ENCODE peak calls at places on chromosomes 7 and 10, in seven cellular contexts. A is stomach, I is IMR-90, J is uterus, P is ovary, S is HL-60, W is GM13977. X is an unnamed sample.

GRCh38 chr7:26397786-26398435 is 106.2 kb downstream of the SNX10 start:
- DNase-seq in W (peak; percentile 58), P (no peak), S (no peak), I (no peak), A (no peak), J (no peak), X (no peak)

GRCh38 chr10:112246-112645 is 23.0 kb upstream of the ZMYND11 start:
- DNase-seq in I (peak; percentile 10), J (no peak), A (no peak), W (no peak), P (no peak), S (no peak), X (no peak)

GRCh38 chr7:79452032-79452494 is 1.4 kb downstream of the MAGI2 start:
- DNase-seq in W (peak; percentile 15), S (no peak), J (peak; percentile 81), A (peak; percentile 58), P (peak; percentile 90), I (peak; percentile 82), X (peak; percentile 87)

GRCh38 chr7:15853832-15854470 is 167.5 kb upstream of the MEOX2 start:
- DNase-seq in W (no peak), S (no peak), I (peak; percentile 34), P (no peak), J (no peak), A (no peak), X (no peak)

GRCh38 chr7:127107601-127108007 is 145.1 kb downstream of the GRM8 start:
- DNase-seq in P (peak; percentile 12), W (peak; percentile 31), I (peak; percentile 19), J (no peak), A (peak; percentile 36), S (peak; percentile 25), X (peak; percentile 17)

GRCh38 chr7:131072505-131073091 is 255.1 kb upstream of the MKLN1 start:
- DNase-seq in S (peak; percentile 23), I (peak; percentile 34), J (no peak), W (no peak), P (no peak), A (no peak), X (no peak)

GRCh38 chr10:1187151-1187854 is 131.1 kb downstream of the WDR37 start:
- DNase-seq in W (no peak), P (no peak), A (no peak), J (peak; percentile 5), I (no peak), S (no peak), X (no peak)

GRCh38 chr7:140625908-140626868 is 14.4 kb downstream of the DENND2A start:
- DNase-seq in I (peak; percentile 100), J (peak; percentile 97), A (peak; percentile 72), S (no peak), W (no peak), P (peak; percentile 95), X (peak; percentile 82)

GRCh38 chr7:33423646-33424020 is 294.3 kb downstream of the BBS9 start:
- DNase-seq in P (no peak), W (peak; percentile 28), A (no peak), J (no peak), S (no peak), I (no peak), X (no peak)

GRCh38 chr10:19816420-19817250 is at the start of gene PLXDC2:
- DNase-seq in S (no peak), P (peak; percentile 61), I (peak; percentile 36), W (no peak), J (peak; percentile 62), A (no peak), X (peak; percentile 9)

GRCh38 chr10:78597791-78598555 is 470.8 kb upstream of the ZMIZ1 start:
- DNase-seq in P (no peak), J (peak; percentile 10), W (no peak), I (no peak), A (no peak), S (no peak), X (no peak)

GRCh38 chr10:33571616-33572015 is 237.1 kb upstream of the NRP1 start:
- DNase-seq in I (peak; percentile 36), W (no peak), P (no peak), S (no peak), A (no peak), J (no peak), X (no peak)

GRCh38 chr7:53119514-53119933 is 84.1 kb downstream of the POM121L12 start:
- DNase-seq in S (no peak), A (no peak), J (no peak), P (no peak), I (no peak), W (no peak), X (no peak)

GRCh38 chr7:36286241-36286640 is 103.4 kb upstream of the ANLN start:
- DNase-seq in J (no peak), A (no peak), I (no peak), P (no peak), W (no peak), S (no peak), X (no peak)

GRCh38 chr10:90856261-90856660 is 1.6 kb downstream of the HTR7 start:
- DNase-seq in S (no peak), W (no peak), J (no peak), I (no peak), P (no peak), A (no peak), X (no peak)

GRCh38 chr7:80900583-80901576 is 18.0 kb downstream of the SEMA3C start:
- DNase-seq in I (peak; percentile 74), A (no peak), J (no peak), W (no peak), S (no peak), P (no peak), X (peak; percentile 57)

GRCh38 chr7:69864283-69864682 is 266.0 kb downstream of the AUTS2 start:
- DNase-seq in I (no peak), P (no peak), A (no peak), W (no peak), J (no peak), S (no peak), X (no peak)

GRCh38 chr10:21803374-21803773 is 200.2 kb downstream of the DNAJC1 start:
- DNase-seq in J (no peak), P (no peak), A (no peak), I (no peak), W (no peak), S (no peak), X (no peak)

GRCh38 chr10:90856964-90857634 is 740 bp downstream of the HTR7 start:
- DNase-seq in J (peak; percentile 16), W (no peak), I (no peak), P (no peak), S (no peak), A (no peak), X (no peak)

GRCh38 chr7:121397832-121398231 is 1.7 kb upstream of the FAM3C start:
- DNase-seq in A (no peak), J (no peak), I (no peak), W (no peak), P (no peak), S (no peak), X (no peak)

GRCh38 chr10:62373995-62374861 is at the start of gene ZNF365:
- DNase-seq in P (peak; percentile 33), I (peak; percentile 47), A (no peak), S (peak; percentile 22), W (peak; percentile 43), J (peak; percentile 20), X (peak; percentile 60)

GRCh38 chr10:102627446-102628293 is 16.6 kb upstream of the TRIM8 start:
- DNase-seq in I (peak; percentile 78), A (no peak), S (no peak), P (no peak), W (no peak), J (peak; percentile 74), X (peak; percentile 36)

DNA sequence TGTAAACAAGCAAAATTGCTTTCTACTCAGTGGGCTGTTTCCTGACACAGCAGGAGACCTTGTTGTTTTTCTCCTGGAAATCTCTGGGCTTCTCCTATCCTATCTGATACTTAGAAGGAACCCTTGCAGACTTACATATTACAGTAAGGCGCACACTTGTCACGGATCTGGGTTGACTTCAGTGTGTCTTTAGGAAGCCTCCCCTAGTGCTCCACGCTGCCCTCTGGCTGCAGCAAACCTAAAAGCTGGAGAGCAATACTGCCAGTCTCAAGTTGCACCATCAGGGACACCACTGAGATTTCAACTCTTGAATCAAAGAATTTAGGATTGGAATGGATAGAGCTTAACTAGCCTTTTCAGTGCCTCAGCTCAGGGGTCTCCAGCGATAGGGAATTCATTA is 495.3 kb downstream of the LRMDA start:
- DNase-seq in W (no peak), S (no peak), I (peak; percentile 19), J (no peak), A (peak; percentile 64), P (no peak), X (no peak)
- TF ChIP-seq CTCF in W (no peak), S (no peak), I (peak; percentile 34), J (peak; percentile 56), A (no peak), P (peak; percentile 43), X (no peak)

GRCh38 chr7:139016931-139017511 is 18.8 kb downstream of the ZC3HAV1L start:
- DNase-seq in A (peak; percentile 65), P (peak; percentile 45), I (peak; percentile 75), J (peak; percentile 37), W (peak; percentile 80), S (no peak), X (peak; percentile 75)
- TF ChIP-seq CTCF in A (peak; percentile 49), P (peak; percentile 43), I (peak; percentile 63), J (peak; percentile 43), W (peak; percentile 66), S (peak; percentile 78), X (peak; percentile 79)

GRCh38 chr7:12434012-12434642 is 30.5 kb upstream of the VWDE start:
- DNase-seq in S (no peak), P (no peak), J (no peak), W (peak; percentile 22), I (no peak), A (no peak), X (no peak)
- TF ChIP-seq CTCF in S (peak; percentile 23), P (no peak), J (no peak), W (peak; percentile 48), I (peak; percentile 50), A (peak; percentile 15), X (peak; percentile 67)

GRCh38 chr7:19677201-19677600 is 31.6 kb downstream of the POLR1F start:
- DNase-seq in I (no peak), J (no peak), A (no peak), S (peak; percentile 14), W (no peak), P (no peak), X (no peak)

GRCh38 chr7:19675816-19676215 is 33.0 kb downstream of the POLR1F start:
- DNase-seq in A (no peak), S (no peak), I (no peak), W (no peak), P (no peak), J (no peak), X (no peak)

GRCh38 chr7:19670806-19671205 is 38.0 kb downstream of the POLR1F start:
- DNase-seq in J (no peak), A (no peak), I (no peak), W (no peak), S (no peak), P (no peak), X (no peak)

DNA sequence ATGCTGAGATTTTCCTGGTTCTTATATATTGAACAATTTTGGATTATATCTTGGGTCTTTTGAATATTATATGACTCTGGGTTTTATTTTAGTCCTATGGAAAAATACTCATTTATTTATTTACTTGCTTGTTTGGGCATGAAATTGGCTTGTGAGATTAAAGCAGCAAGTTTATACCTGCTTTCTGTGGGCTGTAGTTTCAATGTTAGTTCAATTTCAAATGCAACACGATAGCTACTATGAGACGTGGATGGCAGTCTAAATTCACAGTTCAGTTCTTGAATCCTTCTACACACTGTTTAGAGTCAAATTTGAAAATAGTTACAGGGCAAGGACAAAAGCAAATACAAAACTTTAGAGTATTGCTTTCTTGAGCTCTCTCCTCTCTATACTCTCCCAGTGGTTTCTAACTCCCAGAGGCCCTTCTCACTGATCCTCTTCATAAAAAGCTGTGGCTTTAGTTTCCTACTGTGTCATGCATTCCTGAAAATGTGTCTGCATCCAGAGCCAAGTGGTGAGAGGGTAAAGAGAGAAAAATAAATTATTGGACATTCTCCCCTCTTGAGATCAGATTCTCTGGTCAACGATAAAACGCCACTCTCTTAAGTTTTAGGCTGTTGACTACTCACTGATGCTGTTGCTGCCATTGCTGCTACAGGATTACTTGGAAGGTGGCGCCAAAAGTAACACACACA is 34.4 kb downstream of the POLR1F start:
- DNase-seq in S (no peak), I (no peak), W (no peak), A (no peak), J (no peak), P (no peak), X (no peak)
- TF ChIP-seq CTCF in S (no peak), I (no peak), W (no peak), A (no peak), J (no peak), P (no peak), X (no peak)

X was measured in HFFc6.